ENCODE peak calls at places on chromosomes 2 and 18, in eight cellular contexts. G is adrenal gland, H is HFFc6, X is pancreas, Z is stomach, U is H9, D is LNCaP clone FGC, C is bronchial epithelial cell. K is an unnamed sample.

GRCh38 chr2:204923957-204924356 is 378.7 kb downstream of the PARD3B start:
- DNase-seq in G (no peak), H (no peak), X (no peak), Z (no peak), U (no peak), D (no peak), C (no peak), K (no peak)

GRCh38 chr2:195037072-195037471 is 620.0 kb upstream of the SLC39A10 start:
- DNase-seq in G (no peak), H (no peak), X (no peak), Z (no peak), U (no peak), D (no peak), C (no peak), K (no peak)

GRCh38 chr18:24212939-24213338 is 74.1 kb downstream of the CABYR start:
- DNase-seq in G (no peak), H (peak; percentile 83), X (no peak), Z (no peak), U (no peak), D (no peak), C (peak; percentile 100), K (no peak)

GRCh38 chr18:8946046-8946838 is 156.3 kb upstream of the NDUFV2 start:
- DNase-seq in G (no peak), H (peak; percentile 97), X (no peak), Z (no peak), U (no peak), D (no peak), C (peak; percentile 88), K (no peak)

GRCh38 chr2:131076707-131077106 is 16.6 kb downstream of the FAM168B start:
- DNase-seq in G (peak; percentile 42), H (no peak), X (no peak), Z (no peak), U (no peak), D (no peak), C (no peak), K (no peak)

GRCh38 chr2:106596844-106597243 is 109.7 kb downstream of the CD8B2 start:
- DNase-seq in G (no peak), H (no peak), X (no peak), Z (no peak), U (no peak), D (no peak), C (peak; percentile 17), K (no peak)

GRCh38 chr2:153386481-153386891 is 92.1 kb downstream of the RPRM start:
- DNase-seq in G (no peak), H (no peak), X (no peak), Z (no peak), U (no peak), D (no peak), C (no peak), K (no peak)

GRCh38 chr2:1650474-1650872 is 93.8 kb downstream of the PXDN start:
- DNase-seq in G (no peak), H (no peak), X (no peak), Z (no peak), U (no peak), D (no peak), C (no peak), K (no peak)

GRCh38 chr2:169891593-169892298 is 64.5 kb downstream of the UBR3 start:
- DNase-seq in G (no peak), H (no peak), X (no peak), Z (no peak), U (no peak), D (peak; percentile 44), C (peak; percentile 91), K (no peak)

GRCh38 chr2:133215477-133215876 is 352.8 kb downstream of the NCKAP5 start:
- DNase-seq in G (no peak), H (no peak), X (no peak), Z (no peak), U (no peak), D (no peak), C (no peak), K (no peak)

GRCh38 chr2:59236723-59237122 is 995.6 kb upstream of the FANCL start:
- DNase-seq in G (peak; percentile 4), H (no peak), X (no peak), Z (no peak), U (no peak), D (no peak), C (peak; percentile 36), K (no peak)

GRCh38 chr2:188975497-188976102 is 1.4 kb downstream of the COL3A1 start:
- DNase-seq in G (peak; percentile 12), H (peak; percentile 90), X (no peak), Z (no peak), U (peak; percentile 31), D (no peak), C (no peak), K (no peak)

GRCh38 chr2:122748552-122749011 is 993.1 kb downstream of the TSN start:
- DNase-seq in G (no peak), H (no peak), X (no peak), Z (no peak), U (peak; percentile 36), D (no peak), C (peak; percentile 94), K (no peak)
- TF ChIP-seq CTCF in G (no peak), H (no peak), X (no peak), Z (no peak), U (peak; percentile 48), D (no peak), C (no peak), K (no peak)

DNA sequence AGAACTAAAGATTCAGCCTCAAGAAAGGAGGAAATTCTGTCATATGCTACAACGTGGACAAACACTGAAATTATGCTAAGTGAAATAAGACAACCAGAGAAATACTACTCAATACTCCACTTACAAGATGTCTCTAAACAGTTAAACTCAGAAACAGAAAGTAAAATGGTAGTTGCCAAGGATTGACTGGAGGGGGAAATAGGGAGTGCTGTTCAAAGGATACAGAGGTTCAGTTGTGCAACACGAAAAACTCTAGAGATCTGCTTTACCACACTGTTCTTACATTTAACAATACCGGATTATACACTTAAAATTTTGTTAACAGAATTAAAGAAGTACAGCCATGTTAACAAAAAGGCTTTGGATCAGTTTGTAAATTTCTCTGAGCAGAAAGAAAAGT is 39.8 kb upstream of the C2orf15 start:
- DNase-seq in G (no peak), H (no peak), X (no peak), Z (no peak), U (no peak), D (no peak), C (no peak), K (no peak)
- TF ChIP-seq CTCF in G (no peak), H (peak; percentile 8), X (no peak), Z (no peak), U (no peak), D (no peak), C (no peak), K (no peak)

DNA sequence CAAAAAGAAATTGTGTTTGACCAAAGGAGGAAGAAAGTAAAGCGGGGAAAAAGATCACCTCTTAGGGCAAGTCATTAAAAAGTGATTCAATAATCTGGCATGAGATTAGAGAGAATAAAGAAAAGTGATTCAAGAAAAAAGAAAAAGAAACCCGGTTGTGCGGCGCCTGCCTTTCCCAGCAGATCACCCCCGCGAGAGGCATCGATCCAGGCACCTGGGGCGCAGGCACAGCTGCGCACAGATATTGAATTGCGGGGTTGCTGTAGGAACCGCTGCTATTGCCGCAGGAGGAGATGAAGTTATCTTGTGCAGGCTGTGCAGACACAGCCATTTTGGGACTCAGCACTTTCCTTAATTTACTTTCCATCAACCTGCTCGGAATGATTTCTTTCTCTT is 71.2 kb downstream of the PLB1 start:
- DNase-seq in G (peak; percentile 37), H (no peak), X (no peak), Z (no peak), U (peak; percentile 44), D (no peak), C (no peak), K (peak; percentile 43)
- TF ChIP-seq CTCF in G (peak; percentile 48), H (no peak), X (peak; percentile 51), Z (no peak), U (peak; percentile 22), D (no peak), C (no peak), K (no peak)

GRCh38 chr2:74119912-74120825 is 27.5 kb downstream of the BOLA3 start:
- DNase-seq in G (peak; percentile 86), H (peak; percentile 35), X (peak; percentile 92), Z (peak; percentile 80), U (peak; percentile 90), D (peak; percentile 26), C (peak; percentile 56), K (peak; percentile 94)
- TF ChIP-seq CTCF in G (peak; percentile 57), H (peak; percentile 69), X (peak; percentile 55), Z (peak; percentile 58), U (no peak), D (peak; percentile 65), C (peak; percentile 62), K (peak; percentile 88)

DNA sequence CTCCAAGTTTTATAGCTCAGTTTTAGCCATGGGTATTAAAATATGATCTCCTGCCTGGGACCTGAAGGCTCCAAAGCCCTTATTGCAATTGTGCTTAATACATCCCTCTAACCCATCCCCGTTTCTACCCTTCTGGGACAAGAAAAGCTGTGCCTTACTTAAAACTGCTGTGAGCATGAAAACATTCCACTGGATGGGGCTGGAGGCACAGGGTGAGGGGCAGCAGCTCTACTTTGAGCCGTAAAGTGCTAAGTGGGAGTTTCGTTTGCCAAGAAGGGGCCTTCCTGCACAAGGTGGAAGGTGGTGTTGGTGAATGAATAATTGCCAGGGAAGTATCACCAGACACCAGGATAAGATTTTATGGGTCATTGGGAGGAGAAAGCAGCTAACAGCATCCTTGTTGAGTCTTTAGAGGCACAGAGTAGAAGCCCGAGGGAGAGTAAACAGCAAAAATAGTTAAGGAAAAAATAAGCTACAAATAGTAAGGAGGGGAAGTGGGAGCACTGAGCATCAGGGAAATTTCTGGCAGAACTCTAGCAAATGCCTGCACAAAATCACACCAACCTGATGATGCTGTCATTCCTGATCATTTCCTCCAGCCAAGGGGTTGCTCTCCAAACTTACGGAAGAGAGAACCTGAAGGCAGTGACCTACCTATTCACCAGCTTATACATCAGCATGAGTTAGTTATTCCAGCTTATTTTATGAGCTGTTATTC is 218.4 kb downstream of the MREG start:
- DNase-seq in G (no peak), H (no peak), X (no peak), Z (no peak), U (peak; percentile 64), D (no peak), C (no peak), K (no peak)
- TF ChIP-seq CTCF in G (no peak), H (peak; percentile 8), X (no peak), Z (no peak), U (peak; percentile 66), D (no peak), C (no peak), K (no peak)